ENCODE peak calls at places on chromosomes 6 and 20, in five cellular contexts. One of them, this sample, is unnamed.

GRCh38 chr6:106085687-106085983 is 501 bp upstream of the PRDM1 start:
- DNase-seq in pancreas: no peak
- DNase-seq in HFF-Myc: no peak
- DNase-seq in aorta: no peak
- DNase-seq in small intestine: no peak
- DNase-seq in this sample: no peak

GRCh38 chr6:150840185-150840584 is 25.3 kb upstream of the MTHFD1L start:
- DNase-seq in HFF-Myc: no peak
- DNase-seq in pancreas: no peak
- DNase-seq in small intestine: no peak
- DNase-seq in aorta: no peak
- DNase-seq in this sample: no peak

GRCh38 chr6:31163922-31164321 is 5.5 kb downstream of the TCF19 start:
- DNase-seq in HFF-Myc: no peak
- DNase-seq in pancreas: no peak
- DNase-seq in aorta: no peak
- DNase-seq in small intestine: no peak
- DNase-seq in this sample: no peak

GRCh38 chr20:50277064-50277415 is 86.4 kb downstream of the CEBPB start:
- DNase-seq in pancreas: no peak
- DNase-seq in HFF-Myc: no peak
- DNase-seq in small intestine: peak; percentile 38
- DNase-seq in aorta: no peak
- DNase-seq in this sample: no peak

GRCh38 chr20:10357061-10357708 is 76.8 kb downstream of the MKKS start:
- DNase-seq in pancreas: no peak
- DNase-seq in HFF-Myc: no peak
- DNase-seq in small intestine: no peak
- DNase-seq in aorta: no peak
- DNase-seq in this sample: no peak

GRCh38 chr6:90074161-90074560 is 179.9 kb downstream of the GJA10 start:
- DNase-seq in pancreas: no peak
- DNase-seq in aorta: no peak
- DNase-seq in small intestine: no peak
- DNase-seq in HFF-Myc: no peak
- DNase-seq in this sample: no peak

GRCh38 chr6:152696543-152696942 is 1.2 kb upstream of the MYCT1 start:
- DNase-seq in pancreas: no peak
- DNase-seq in small intestine: no peak
- DNase-seq in HFF-Myc: no peak
- DNase-seq in aorta: no peak
- DNase-seq in this sample: peak; percentile 20

GRCh38 chr6:165663283-165663735 is 268 bp upstream of the PDE10A start:
- DNase-seq in small intestine: no peak
- DNase-seq in pancreas: no peak
- DNase-seq in aorta: peak; percentile 74
- DNase-seq in HFF-Myc: no peak
- DNase-seq in this sample: no peak

GRCh38 chr20:16539280-16539679 is 34.0 kb downstream of the KIF16B start:
- DNase-seq in small intestine: peak; percentile 79
- DNase-seq in HFF-Myc: no peak
- DNase-seq in aorta: no peak
- DNase-seq in pancreas: no peak
- DNase-seq in this sample: no peak

GRCh38 chr6:23224540-23224939 is 655.2 kb downstream of the HDGFL1 start:
- DNase-seq in HFF-Myc: no peak
- DNase-seq in small intestine: no peak
- DNase-seq in pancreas: no peak
- DNase-seq in aorta: no peak
- DNase-seq in this sample: no peak

GRCh38 chr6:150711584-150712501 is 112.2 kb downstream of the PLEKHG1 start:
- DNase-seq in HFF-Myc: no peak
- DNase-seq in aorta: no peak
- DNase-seq in pancreas: no peak
- DNase-seq in small intestine: peak; percentile 78
- DNase-seq in this sample: no peak

GRCh38 chr6:2942916-2943563 is 28.3 kb downstream of the SERPINB6 start:
- DNase-seq in small intestine: peak; percentile 38
- DNase-seq in pancreas: no peak
- DNase-seq in HFF-Myc: no peak
- DNase-seq in aorta: no peak
- DNase-seq in this sample: no peak

GRCh38 chr20:62652051-62652893 is 10.0 kb downstream of the SLCO4A1 start:
- DNase-seq in HFF-Myc: peak; percentile 98
- DNase-seq in pancreas: peak; percentile 92
- DNase-seq in aorta: peak; percentile 95
- DNase-seq in small intestine: peak; percentile 99
- DNase-seq in this sample: peak; percentile 47

GRCh38 chr6:26025047-26025893 is 62.0 kb upstream of the HFE start:
- DNase-seq in aorta: no peak
- DNase-seq in small intestine: peak; percentile 82
- DNase-seq in pancreas: no peak
- DNase-seq in HFF-Myc: no peak
- DNase-seq in this sample: no peak

GRCh38 chr6:83463886-83464285 is 33.0 kb upstream of the ME1 start:
- DNase-seq in HFF-Myc: no peak
- DNase-seq in small intestine: peak; percentile 45
- DNase-seq in pancreas: no peak
- DNase-seq in aorta: no peak
- DNase-seq in this sample: no peak

GRCh38 chr6:36953931-36954261 is 642 bp upstream of the PI16 start:
- DNase-seq in pancreas: no peak
- DNase-seq in aorta: peak; percentile 4
- DNase-seq in HFF-Myc: no peak
- DNase-seq in small intestine: no peak
- DNase-seq in this sample: no peak

GRCh38 chr20:48839083-48839482 is 11.3 kb upstream of the PREX1 start:
- DNase-seq in aorta: no peak
- DNase-seq in pancreas: no peak
- DNase-seq in HFF-Myc: no peak
- DNase-seq in small intestine: no peak
- DNase-seq in this sample: no peak

GRCh38 chr6:82568290-82568993 is 204.8 kb downstream of the TPBG start:
- DNase-seq in small intestine: no peak
- DNase-seq in HFF-Myc: no peak
- DNase-seq in aorta: no peak
- DNase-seq in pancreas: no peak
- DNase-seq in this sample: no peak

GRCh38 chr20:37565134-37565811 is 37.6 kb upstream of the BLCAP start:
- DNase-seq in HFF-Myc: no peak
- DNase-seq in aorta: no peak
- DNase-seq in pancreas: no peak
- DNase-seq in small intestine: no peak
- DNase-seq in this sample: no peak

GRCh38 chr20:3137492-3137891 is 22.2 kb downstream of the FASTKD5 start:
- DNase-seq in HFF-Myc: no peak
- DNase-seq in aorta: no peak
- DNase-seq in pancreas: no peak
- DNase-seq in small intestine: no peak
- DNase-seq in this sample: no peak

GRCh38 chr6:90044182-90044832 is 150.0 kb downstream of the GJA10 start:
- DNase-seq in aorta: no peak
- DNase-seq in pancreas: no peak
- DNase-seq in HFF-Myc: no peak
- DNase-seq in small intestine: no peak
- DNase-seq in this sample: no peak

GRCh38 chr20:49694450-49695071 is 19.1 kb downstream of the B4GALT5 start:
- DNase-seq in aorta: no peak
- DNase-seq in HFF-Myc: no peak
- DNase-seq in pancreas: no peak
- DNase-seq in small intestine: peak; percentile 81
- DNase-seq in this sample: no peak

GRCh38 chr6:3551716-3552511 is 95.1 kb upstream of the SLC22A23 start:
- DNase-seq in HFF-Myc: no peak
- DNase-seq in aorta: no peak
- DNase-seq in small intestine: no peak
- DNase-seq in pancreas: no peak
- DNase-seq in this sample: no peak

GRCh38 chr6:146913842-146914562 is 290.2 kb upstream of the STXBP5 start:
- DNase-seq in HFF-Myc: peak; percentile 99
- DNase-seq in aorta: peak; percentile 86
- DNase-seq in pancreas: no peak
- DNase-seq in small intestine: peak; percentile 14
- DNase-seq in this sample: peak; percentile 98

GRCh38 chr6:116370717-116371383 is at the start of gene DSE:
- DNase-seq in aorta: peak; percentile 96
- DNase-seq in small intestine: peak; percentile 37
- DNase-seq in pancreas: peak; percentile 77
- DNase-seq in HFF-Myc: no peak
- DNase-seq in this sample: no peak

GRCh38 chr6:154606457-154606856 is 96.0 kb upstream of the CNKSR3 start:
- DNase-seq in aorta: no peak
- DNase-seq in small intestine: no peak
- DNase-seq in pancreas: no peak
- DNase-seq in HFF-Myc: no peak
- DNase-seq in this sample: no peak

GRCh38 chr6:158559338-158559894 is 475 bp upstream of the TMEM181 start:
- DNase-seq in aorta: no peak
- DNase-seq in HFF-Myc: no peak
- DNase-seq in pancreas: no peak
- DNase-seq in small intestine: no peak
- DNase-seq in this sample: no peak

GRCh38 chr6:158559895-158560786 is at the start of gene TMEM181:
- DNase-seq in HFF-Myc: no peak
- DNase-seq in aorta: peak; percentile 96
- DNase-seq in pancreas: peak; percentile 92
- DNase-seq in small intestine: peak; percentile 83
- DNase-seq in this sample: peak; percentile 48

GRCh38 chr6:158560787-158561246 is 926 bp downstream of the TMEM181 start:
- DNase-seq in pancreas: peak; percentile 71
- DNase-seq in HFF-Myc: no peak
- DNase-seq in aorta: no peak
- DNase-seq in small intestine: peak; percentile 59
- DNase-seq in this sample: no peak

GRCh38 chr6:158561247-158561884 is 1.5 kb downstream of the TMEM181 start:
- DNase-seq in small intestine: no peak
- DNase-seq in HFF-Myc: no peak
- DNase-seq in pancreas: no peak
- DNase-seq in aorta: peak; percentile 48
- DNase-seq in this sample: no peak

GRCh38 chr6:158561938-158562337 is 2.0 kb downstream of the TMEM181 start:
- DNase-seq in aorta: no peak
- DNase-seq in HFF-Myc: no peak
- DNase-seq in pancreas: no peak
- DNase-seq in small intestine: no peak
- DNase-seq in this sample: no peak
- H3K4me3 ChIP-seq in aorta: no peak overlapping the region
- H3K4me3 ChIP-seq in HFF-Myc: peak overlapping the region; percentile 61
- H3K4me3 ChIP-seq in pancreas: peak overlapping the region; percentile 96
- H3K4me3 ChIP-seq in small intestine: no peak overlapping the region
- H3K4me3 ChIP-seq in this sample: no peak overlapping the region

GRCh38 chr6:53514677-53515076 is 30.2 kb downstream of the GCLC start:
- DNase-seq in pancreas: no peak
- DNase-seq in aorta: no peak
- DNase-seq in HFF-Myc: no peak
- DNase-seq in small intestine: peak; percentile 70
- DNase-seq in this sample: no peak
- H3K4me3 ChIP-seq in pancreas: no peak overlapping the region
- H3K4me3 ChIP-seq in aorta: no peak overlapping the region
- H3K4me3 ChIP-seq in HFF-Myc: no peak overlapping the region
- H3K4me3 ChIP-seq in small intestine: no peak overlapping the region
- H3K4me3 ChIP-seq in this sample: no peak overlapping the region

DNA sequence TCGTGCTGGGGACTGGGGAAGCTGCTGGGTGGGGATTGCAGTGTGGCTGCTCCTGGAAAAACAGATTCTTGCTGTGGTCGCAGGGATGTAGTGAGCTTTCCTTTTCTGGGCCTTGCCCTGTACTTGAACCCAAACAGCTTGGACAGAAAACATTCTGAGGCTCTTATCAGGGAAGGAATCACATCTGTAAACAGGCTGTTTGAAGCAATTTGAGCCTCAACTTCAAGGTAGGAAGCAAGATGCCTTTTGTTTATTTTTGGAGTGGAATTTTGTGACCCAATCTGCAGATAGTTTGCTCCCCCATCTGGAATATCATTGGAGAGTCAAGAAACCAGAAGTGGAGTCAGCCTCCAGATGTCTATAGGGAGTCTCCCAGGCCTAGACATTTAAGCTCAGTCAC is 279.2 kb upstream of the FERMT1 start:
- DNase-seq in small intestine: no peak
- DNase-seq in HFF-Myc: peak; percentile 80
- DNase-seq in pancreas: no peak
- DNase-seq in aorta: no peak
- DNase-seq in this sample: no peak
- H3K4me3 ChIP-seq in small intestine: no peak overlapping the region
- H3K4me3 ChIP-seq in HFF-Myc: no peak overlapping the region
- H3K4me3 ChIP-seq in pancreas: no peak overlapping the region
- H3K4me3 ChIP-seq in aorta: no peak overlapping the region
- H3K4me3 ChIP-seq in this sample: no peak overlapping the region

GRCh38 chr6:108780784-108781183 is 67.4 kb upstream of the ARMC2 start:
- DNase-seq in aorta: no peak
- DNase-seq in small intestine: no peak
- DNase-seq in HFF-Myc: no peak
- DNase-seq in pancreas: no peak
- DNase-seq in this sample: no peak

GRCh38 chr6:108779521-108779920 is 68.7 kb upstream of the ARMC2 start:
- DNase-seq in aorta: no peak
- DNase-seq in HFF-Myc: no peak
- DNase-seq in small intestine: no peak
- DNase-seq in pancreas: no peak
- DNase-seq in this sample: no peak

GRCh38 chr6:108781419-108782110 is 66.7 kb upstream of the ARMC2 start:
- DNase-seq in pancreas: no peak
- DNase-seq in HFF-Myc: no peak
- DNase-seq in aorta: no peak
- DNase-seq in small intestine: no peak
- DNase-seq in this sample: no peak

GRCh38 chr6:108785653-108786052 is 62.6 kb upstream of the ARMC2 start:
- DNase-seq in pancreas: no peak
- DNase-seq in HFF-Myc: no peak
- DNase-seq in small intestine: no peak
- DNase-seq in aorta: no peak
- DNase-seq in this sample: no peak

DNA sequence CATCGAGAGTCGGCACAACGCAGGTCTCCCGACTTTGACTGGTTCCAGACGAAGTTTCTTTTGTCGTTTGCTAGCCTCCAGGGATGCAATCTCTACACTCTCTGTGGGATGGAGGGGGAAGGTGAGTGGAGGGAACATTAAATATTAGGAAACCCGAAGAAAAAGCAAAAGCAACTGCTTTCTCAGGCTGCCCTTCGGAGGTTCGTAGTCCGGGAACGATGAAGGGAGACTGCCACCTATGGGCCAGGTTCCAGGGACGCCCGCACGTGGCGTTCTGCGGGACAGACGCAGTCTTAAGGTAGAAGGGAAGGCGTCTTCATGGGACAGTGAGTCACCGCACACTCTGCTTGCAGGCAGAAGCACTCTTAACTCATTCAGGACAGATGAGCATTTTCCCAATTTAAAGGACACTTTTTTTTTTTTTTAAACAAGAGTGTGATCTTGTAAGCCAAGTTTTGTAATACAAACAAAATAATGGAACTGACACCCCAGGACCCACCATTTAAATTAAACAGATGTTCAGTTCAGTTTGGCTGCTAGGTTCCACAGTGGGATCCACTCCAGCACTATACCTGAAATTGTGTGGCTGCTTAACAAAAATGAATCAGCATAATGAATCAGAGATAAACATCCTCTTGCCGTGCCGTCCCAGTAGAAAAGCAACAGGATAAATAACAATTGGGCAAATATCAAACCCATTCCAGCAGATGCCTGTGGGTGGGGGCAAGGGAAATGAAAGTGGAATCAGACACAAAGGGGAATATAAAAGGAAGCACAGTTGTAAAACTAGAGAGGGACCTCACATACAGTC is 65.8 kb upstream of the ARMC2 start:
- DNase-seq in HFF-Myc: peak; percentile 69
- DNase-seq in small intestine: peak; percentile 89
- DNase-seq in aorta: peak; percentile 93
- DNase-seq in pancreas: peak; percentile 91
- DNase-seq in this sample: peak; percentile 55
- H3K4me3 ChIP-seq in HFF-Myc: peak overlapping the region; percentile 37
- H3K4me3 ChIP-seq in small intestine: peak overlapping the region; percentile 52
- H3K4me3 ChIP-seq in aorta: no peak overlapping the region
- H3K4me3 ChIP-seq in pancreas: peak overlapping the region; percentile 45
- H3K4me3 ChIP-seq in this sample: peak overlapping the region; percentile 44